ENCODE peak calls at places on chromosomes 2 and 18, in five cellular contexts. One of them, this sample, is unnamed.

GRCh38 chr2:113677327-113677726 is 50.3 kb downstream of the RABL2A start:
- DNase-seq in AG20443: no peak
- DNase-seq in nephron progenitor cell: no peak
- DNase-seq in pancreas: no peak
- DNase-seq in T-helper 9 cell: no peak
- DNase-seq in this sample: no peak

GRCh38 chr2:40120957-40121356 is 330.9 kb downstream of the SLC8A1 start:
- DNase-seq in pancreas: no peak
- DNase-seq in AG20443: no peak
- DNase-seq in T-helper 9 cell: no peak
- DNase-seq in nephron progenitor cell: no peak
- DNase-seq in this sample: no peak

GRCh38 chr2:12965540-12966269 is 249.0 kb downstream of the TRIB2 start:
- DNase-seq in nephron progenitor cell: no peak
- DNase-seq in pancreas: no peak
- DNase-seq in T-helper 9 cell: no peak
- DNase-seq in AG20443: peak; percentile 62
- DNase-seq in this sample: peak; percentile 62

GRCh38 chr18:74271656-74272055 is 20.1 kb downstream of the CYB5A start:
- DNase-seq in AG20443: peak; percentile 43
- DNase-seq in nephron progenitor cell: no peak
- DNase-seq in T-helper 9 cell: no peak
- DNase-seq in pancreas: no peak
- DNase-seq in this sample: no peak

GRCh38 chr2:86225581-86225980 is 26.3 kb downstream of the MRPL35 start:
- DNase-seq in nephron progenitor cell: no peak
- DNase-seq in T-helper 9 cell: no peak
- DNase-seq in AG20443: peak; percentile 49
- DNase-seq in pancreas: no peak
- DNase-seq in this sample: no peak

GRCh38 chr2:226888971-226889370 is 53.1 kb downstream of the RHBDD1 start:
- DNase-seq in T-helper 9 cell: no peak
- DNase-seq in nephron progenitor cell: no peak
- DNase-seq in pancreas: no peak
- DNase-seq in AG20443: no peak
- DNase-seq in this sample: peak; percentile 27

GRCh38 chr18:33201509-33201926 is 239.0 kb downstream of the CCDC178 start:
- DNase-seq in T-helper 9 cell: no peak
- DNase-seq in nephron progenitor cell: peak; percentile 41
- DNase-seq in pancreas: no peak
- DNase-seq in AG20443: no peak
- DNase-seq in this sample: peak; percentile 87

GRCh38 chr2:85418132-85419008 is at the start of gene SH2D6:
- DNase-seq in T-helper 9 cell: peak; percentile 78
- DNase-seq in AG20443: peak; percentile 92
- DNase-seq in nephron progenitor cell: peak; percentile 85
- DNase-seq in pancreas: peak; percentile 88
- DNase-seq in this sample: peak; percentile 92

GRCh38 chr2:44934521-44934961 is 7.0 kb upstream of the SIX3 start:
- DNase-seq in nephron progenitor cell: no peak
- DNase-seq in pancreas: no peak
- DNase-seq in AG20443: no peak
- DNase-seq in T-helper 9 cell: no peak
- DNase-seq in this sample: no peak

GRCh38 chr18:37874721-37875120 is 309.1 kb upstream of the CELF4 start:
- DNase-seq in AG20443: no peak
- DNase-seq in pancreas: no peak
- DNase-seq in T-helper 9 cell: no peak
- DNase-seq in nephron progenitor cell: no peak
- DNase-seq in this sample: no peak

GRCh38 chr2:70525032-70525431 is 28.6 kb downstream of the TGFA start:
- DNase-seq in nephron progenitor cell: no peak
- DNase-seq in pancreas: no peak
- DNase-seq in AG20443: no peak
- DNase-seq in T-helper 9 cell: no peak
- DNase-seq in this sample: no peak

GRCh38 chr18:23884712-23885375 is 129.7 kb upstream of the TTC39C start:
- DNase-seq in pancreas: peak; percentile 63
- DNase-seq in AG20443: no peak
- DNase-seq in T-helper 9 cell: no peak
- DNase-seq in nephron progenitor cell: peak; percentile 15
- DNase-seq in this sample: no peak

GRCh38 chr18:24142376-24142775 is 3.5 kb downstream of the CABYR start:
- DNase-seq in T-helper 9 cell: no peak
- DNase-seq in pancreas: no peak
- DNase-seq in nephron progenitor cell: no peak
- DNase-seq in AG20443: no peak
- DNase-seq in this sample: no peak

GRCh38 chr2:96146151-96146880 is 1.1 kb upstream of the DUSP2 start:
- DNase-seq in nephron progenitor cell: no peak
- DNase-seq in pancreas: peak; percentile 28
- DNase-seq in T-helper 9 cell: peak; percentile 84
- DNase-seq in AG20443: no peak
- DNase-seq in this sample: peak; percentile 83

GRCh38 chr2:9852881-9853280 is 9.6 kb downstream of the TAF1B start:
- DNase-seq in pancreas: no peak
- DNase-seq in AG20443: no peak
- DNase-seq in nephron progenitor cell: no peak
- DNase-seq in T-helper 9 cell: no peak
- DNase-seq in this sample: no peak

GRCh38 chr2:42613281-42614064 is 45.0 kb downstream of the MTA3 start:
- DNase-seq in T-helper 9 cell: no peak
- DNase-seq in pancreas: no peak
- DNase-seq in AG20443: no peak
- DNase-seq in nephron progenitor cell: no peak
- DNase-seq in this sample: no peak

GRCh38 chr18:49111191-49111988 is 160.6 kb upstream of the SMAD7 start:
- DNase-seq in T-helper 9 cell: no peak
- DNase-seq in AG20443: no peak
- DNase-seq in nephron progenitor cell: no peak
- DNase-seq in pancreas: no peak
- DNase-seq in this sample: no peak

GRCh38 chr2:165428996-165429395 is 40.5 kb upstream of the CSRNP3 start:
- DNase-seq in T-helper 9 cell: no peak
- DNase-seq in nephron progenitor cell: no peak
- DNase-seq in pancreas: no peak
- DNase-seq in AG20443: no peak
- DNase-seq in this sample: no peak

GRCh38 chr2:111537078-111537620 is 346.8 kb downstream of the ANAPC1 start:
- DNase-seq in pancreas: no peak
- DNase-seq in T-helper 9 cell: no peak
- DNase-seq in nephron progenitor cell: no peak
- DNase-seq in AG20443: no peak
- DNase-seq in this sample: no peak

GRCh38 chr2:194723446-194723845 is 933.6 kb upstream of the SLC39A10 start:
- DNase-seq in T-helper 9 cell: no peak
- DNase-seq in nephron progenitor cell: no peak
- DNase-seq in AG20443: no peak
- DNase-seq in pancreas: no peak
- DNase-seq in this sample: no peak

GRCh38 chr2:86048888-86049287 is 56.8 kb downstream of the POLR1A start:
- DNase-seq in T-helper 9 cell: no peak
- DNase-seq in AG20443: no peak
- DNase-seq in pancreas: peak; percentile 66
- DNase-seq in nephron progenitor cell: no peak
- DNase-seq in this sample: no peak

GRCh38 chr18:5963267-5963666 is 67.9 kb upstream of the TMEM200C start:
- DNase-seq in T-helper 9 cell: no peak
- DNase-seq in pancreas: no peak
- DNase-seq in nephron progenitor cell: no peak
- DNase-seq in AG20443: no peak
- DNase-seq in this sample: no peak

GRCh38 chr2:95401480-95401879 is 1.0 kb upstream of the FAHD2A start:
- DNase-seq in AG20443: no peak
- DNase-seq in nephron progenitor cell: no peak
- DNase-seq in pancreas: no peak
- DNase-seq in T-helper 9 cell: no peak
- DNase-seq in this sample: no peak

GRCh38 chr2:239774933-239775622 is 250.1 kb downstream of the NDUFA10 start:
- DNase-seq in T-helper 9 cell: no peak
- DNase-seq in AG20443: no peak
- DNase-seq in pancreas: no peak
- DNase-seq in nephron progenitor cell: no peak
- DNase-seq in this sample: no peak

GRCh38 chr2:127857494-127857818 is 499 bp downstream of the POLR2D start:
- DNase-seq in pancreas: no peak
- DNase-seq in nephron progenitor cell: peak; percentile 7
- DNase-seq in AG20443: peak; percentile 24
- DNase-seq in T-helper 9 cell: peak; percentile 2
- DNase-seq in this sample: peak; percentile 60

GRCh38 chr2:217994776-217995274 is 8.0 kb downstream of the TNS1 start:
- DNase-seq in pancreas: peak; percentile 77
- DNase-seq in nephron progenitor cell: no peak
- DNase-seq in T-helper 9 cell: no peak
- DNase-seq in AG20443: peak; percentile 88
- DNase-seq in this sample: no peak

GRCh38 chr18:22214731-22215528 is 45.5 kb downstream of the GATA6 start:
- DNase-seq in pancreas: no peak
- DNase-seq in T-helper 9 cell: no peak
- DNase-seq in nephron progenitor cell: no peak
- DNase-seq in AG20443: peak; percentile 29
- DNase-seq in this sample: no peak

GRCh38 chr2:194867328-194867727 is 789.7 kb upstream of the SLC39A10 start:
- DNase-seq in pancreas: no peak
- DNase-seq in AG20443: peak; percentile 7
- DNase-seq in T-helper 9 cell: no peak
- DNase-seq in nephron progenitor cell: no peak
- DNase-seq in this sample: peak; percentile 24

GRCh38 chr2:207469380-207469779 is 60.4 kb upstream of the CREB1 start:
- DNase-seq in AG20443: no peak
- DNase-seq in nephron progenitor cell: no peak
- DNase-seq in T-helper 9 cell: no peak
- DNase-seq in pancreas: no peak
- DNase-seq in this sample: no peak

GRCh38 chr2:2326053-2326452 is 5.0 kb downstream of the MYT1L start:
- DNase-seq in T-helper 9 cell: no peak
- DNase-seq in pancreas: no peak
- DNase-seq in nephron progenitor cell: no peak
- DNase-seq in AG20443: no peak
- DNase-seq in this sample: no peak

GRCh38 chr2:164967781-164968228 is 12.5 kb upstream of the SLC38A11 start:
- DNase-seq in AG20443: peak; percentile 35
- DNase-seq in T-helper 9 cell: no peak
- DNase-seq in nephron progenitor cell: no peak
- DNase-seq in pancreas: no peak
- DNase-seq in this sample: no peak

GRCh38 chr2:168194784-168195522 is 52.4 kb downstream of the STK39 start:
- DNase-seq in T-helper 9 cell: no peak
- DNase-seq in pancreas: no peak
- DNase-seq in AG20443: peak; percentile 65
- DNase-seq in nephron progenitor cell: no peak
- DNase-seq in this sample: no peak

GRCh38 chr2:217314021-217314460 is 454.2 kb upstream of the TNP1 start:
- DNase-seq in T-helper 9 cell: no peak
- DNase-seq in nephron progenitor cell: peak; percentile 32
- DNase-seq in AG20443: no peak
- DNase-seq in pancreas: no peak
- DNase-seq in this sample: peak; percentile 66

GRCh38 chr18:48957136-48957535 is 6.4 kb upstream of the SMAD7 start:
- DNase-seq in nephron progenitor cell: no peak
- DNase-seq in AG20443: no peak
- DNase-seq in pancreas: no peak
- DNase-seq in T-helper 9 cell: no peak
- DNase-seq in this sample: no peak

GRCh38 chr18:72849671-72850070 is 18.1 kb downstream of the NETO1 start:
- DNase-seq in nephron progenitor cell: no peak
- DNase-seq in pancreas: no peak
- DNase-seq in AG20443: no peak
- DNase-seq in T-helper 9 cell: no peak
- DNase-seq in this sample: no peak

GRCh38 chr2:12819721-12820120 is 103.0 kb downstream of the TRIB2 start:
- DNase-seq in nephron progenitor cell: no peak
- DNase-seq in T-helper 9 cell: no peak
- DNase-seq in AG20443: peak; percentile 29
- DNase-seq in pancreas: no peak
- DNase-seq in this sample: no peak

This sample was measured in left kidney.